ENCODE peak calls at places on chromosomes 12 and 14, in seven cellular contexts. B is CD8-positive, alpha-beta T cell; K is stomach; T is IMR-90; U is left ventricle myocardium inferior; Z is endodermal cell; N is tibial artery. H is an unnamed sample.

GRCh38 chr12:65720739-65721138 is 103.5 kb upstream of the HMGA2 start:
- DNase-seq in B (no peak), K (no peak), T (no peak), U (no peak), Z (peak; percentile 45), N (no peak), H (no peak)

GRCh38 chr14:95998656-95999055 is 40.5 kb upstream of the C14orf132 start:
- DNase-seq in B (no peak), K (no peak), T (peak; percentile 53), U (no peak), Z (no peak), N (no peak), H (no peak)

GRCh38 chr12:80170915-80171314 is 71.6 kb downstream of the OTOGL start:
- DNase-seq in B (no peak), K (no peak), T (peak; percentile 28), U (no peak), Z (no peak), N (no peak), H (no peak)

GRCh38 chr12:79555006-79555925 is 135.5 kb downstream of the PAWR start:
- DNase-seq in B (no peak), K (no peak), T (peak; percentile 79), U (no peak), Z (no peak), N (no peak), H (no peak)

GRCh38 chr12:50333441-50333840 is 50.1 kb upstream of the LIMA1 start:
- DNase-seq in B (no peak), K (no peak), T (no peak), U (no peak), Z (peak; percentile 26), N (no peak), H (no peak)

GRCh38 chr14:49019467-49020100 is 566.6 kb downstream of the RPS29 start:
- DNase-seq in B (no peak), K (no peak), T (no peak), U (no peak), Z (no peak), N (no peak), H (no peak)

GRCh38 chr12:62703011-62703380 is 232.0 kb downstream of the PPM1H start:
- DNase-seq in B (no peak), K (no peak), T (peak; percentile 83), U (no peak), Z (no peak), N (no peak), H (no peak)

GRCh38 chr14:53613404-53614253 is 343.0 kb downstream of the BMP4 start:
- DNase-seq in B (no peak), K (no peak), T (peak; percentile 90), U (no peak), Z (peak; percentile 76), N (no peak), H (no peak)

GRCh38 chr14:68669101-68669500 is 123.8 kb downstream of the ZFP36L1 start:
- DNase-seq in B (no peak), K (no peak), T (no peak), U (no peak), Z (peak; percentile 23), N (peak; percentile 16), H (no peak)

GRCh38 chr12:6262211-6262610 is 48.3 kb upstream of the PLEKHG6 start:
- DNase-seq in B (no peak), K (no peak), T (no peak), U (no peak), Z (peak; percentile 64), N (no peak), H (no peak)

GRCh38 chr14:58535084-58535483 is 102.7 kb upstream of the DACT1 start:
- DNase-seq in B (no peak), K (no peak), T (peak; percentile 12), U (no peak), Z (no peak), N (no peak), H (no peak)

GRCh38 chr12:70643927-70644326 is 6.7 kb upstream of the PTPRB start:
- DNase-seq in B (no peak), K (no peak), T (no peak), U (no peak), Z (no peak), N (no peak), H (no peak)

GRCh38 chr12:49798248-49798647 is 30.0 kb downstream of the NCKAP5L start:
- DNase-seq in B (no peak), K (no peak), T (no peak), U (no peak), Z (no peak), N (no peak), H (no peak)

GRCh38 chr12:70154960-70155589 is 88.2 kb upstream of the CNOT2 start:
- DNase-seq in B (no peak), K (no peak), T (no peak), U (no peak), Z (no peak), N (no peak), H (no peak)

GRCh38 chr12:65965358-65965757 is 141.1 kb downstream of the HMGA2 start:
- DNase-seq in B (no peak), K (no peak), T (peak; percentile 93), U (no peak), Z (no peak), N (no peak), H (no peak)

GRCh38 chr12:46244997-46245396 is 23.8 kb downstream of the SLC38A1 start:
- DNase-seq in B (no peak), K (no peak), T (no peak), U (no peak), Z (no peak), N (no peak), H (no peak)
- H3K9me3 ChIP-seq in B (no peaks in the 10 kb centered on the region), K (no peaks in the 10 kb centered on the region), T (no peaks in the 10 kb centered on the region), U (peaks cover 4% of the 10 kb centered on the region), Z (peaks cover 8% of the 10 kb centered on the region), N (no peaks in the 10 kb centered on the region), H (no peaks in the 10 kb centered on the region)

GRCh38 chr12:128970110-128970509 is 116.8 kb downstream of the GLT1D1 start:
- DNase-seq in B (no peak), K (no peak), T (no peak), U (no peak), Z (peak; percentile 74), N (no peak), H (no peak)

GRCh38 chr12:128970941-128971340 is 117.7 kb downstream of the GLT1D1 start:
- DNase-seq in B (no peak), K (no peak), T (no peak), U (no peak), Z (no peak), N (no peak), H (no peak)

GRCh38 chr12:128973883-128974681 is 120.8 kb downstream of the GLT1D1 start:
- DNase-seq in B (no peak), K (no peak), T (no peak), U (no peak), Z (no peak), N (no peak), H (no peak)

GRCh38 chr12:128969480-128970055 is 116.3 kb downstream of the GLT1D1 start:
- DNase-seq in B (no peak), K (peak; percentile 34), T (no peak), U (no peak), Z (peak; percentile 94), N (no peak), H (no peak)

DNA sequence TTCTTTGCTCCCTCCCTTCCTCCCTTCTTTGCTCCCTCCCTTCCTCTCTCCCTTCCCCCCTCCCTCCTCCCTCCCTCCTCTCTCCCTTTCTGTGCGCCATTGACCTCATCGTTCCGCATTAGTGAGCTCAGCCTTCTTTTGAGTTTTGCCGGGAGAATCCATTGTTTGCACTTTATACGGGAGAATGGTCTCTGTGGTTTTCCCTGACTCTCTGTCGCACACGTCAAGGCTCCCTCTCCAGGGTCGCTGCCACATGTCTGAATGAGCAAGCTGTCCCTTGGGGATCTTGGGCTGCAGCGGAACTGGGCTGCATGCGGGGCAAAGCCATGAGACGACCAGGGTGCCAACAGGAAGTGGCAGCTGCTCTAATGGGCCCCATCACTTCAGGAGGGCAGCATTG is 118.5 kb downstream of the GLT1D1 start:
- DNase-seq in B (no peak), K (no peak), T (no peak), U (no peak), Z (no peak), N (no peak), H (no peak)
- H3K9me3 ChIP-seq in B (no peaks in the 10 kb centered on the region), K (no peaks in the 10 kb centered on the region), T (peaks cover 45% of the 10 kb centered on the region), U (no peaks in the 10 kb centered on the region), Z (no peaks in the 10 kb centered on the region), N (no peaks in the 10 kb centered on the region), H (no peaks in the 10 kb centered on the region)

GRCh38 chr14:106620368-106620767 is 1094.0 kb downstream of the TMEM121 start:
- DNase-seq in B (no peak), K (no peak), T (no peak), U (no peak), Z (no peak), N (no peak), H (no peak)

GRCh38 chr14:106625181-106625580 is 1098.8 kb downstream of the TMEM121 start:
- DNase-seq in B (no peak), K (no peak), T (no peak), U (no peak), Z (no peak), N (no peak), H (no peak)

GRCh38 chr14:106622200-106622745 is 1095.9 kb downstream of the TMEM121 start:
- DNase-seq in B (no peak), K (no peak), T (no peak), U (no peak), Z (no peak), N (no peak), H (no peak)

GRCh38 chr14:106619618-106620017 is 1093.2 kb downstream of the TMEM121 start:
- DNase-seq in B (no peak), K (no peak), T (no peak), U (no peak), Z (no peak), N (no peak), H (no peak)
- H3K9me3 ChIP-seq in B (no peaks in the 10 kb centered on the region), K (no peaks in the 10 kb centered on the region), T (peaks cover 20% of the 10 kb centered on the region), U (no peaks in the 10 kb centered on the region), Z (peaks cover 88% of the 10 kb centered on the region), N (no peaks in the 10 kb centered on the region), H (no peaks in the 10 kb centered on the region)

DNA sequence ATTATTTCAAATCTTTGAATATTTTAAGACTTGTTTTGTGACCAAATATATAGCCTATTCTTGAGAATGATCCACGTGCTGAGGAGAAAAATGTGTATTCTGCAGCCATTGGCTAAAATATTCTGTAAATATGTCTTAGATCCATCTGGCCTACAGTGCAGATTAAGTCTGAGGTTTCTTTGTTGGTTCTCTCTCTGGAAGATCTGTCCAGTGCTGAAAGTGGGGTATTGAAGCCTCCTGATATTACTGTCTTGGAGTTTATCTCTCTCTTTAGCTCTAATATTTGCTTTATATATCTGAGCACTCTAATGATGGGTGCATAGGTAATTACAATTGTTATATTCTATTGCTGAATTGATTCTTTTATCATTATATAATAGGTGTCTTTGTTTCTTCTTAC is 617.4 kb upstream of the LRFN5 start:
- DNase-seq in B (no peak), K (no peak), T (no peak), U (no peak), Z (no peak), N (no peak), H (no peak)
- H3K9me3 ChIP-seq in B (no peaks in the 10 kb centered on the region), K (peaks cover 11% of the 10 kb centered on the region), T (peaks cover 8% of the 10 kb centered on the region), U (peaks cover 35% of the 10 kb centered on the region), Z (no peaks in the 10 kb centered on the region), N (no peaks in the 10 kb centered on the region), H (no peaks in the 10 kb centered on the region)

GRCh38 chr12:34298176-34298970 is 276.1 kb downstream of the ALG10 start:
- DNase-seq in B (no peak), K (no peak), T (no peak), U (no peak), Z (no peak), N (no peak), H (no peak)
- H3K9me3 ChIP-seq in B (no peaks in the 10 kb centered on the region), K (peaks cover 100% of the 10 kb centered on the region), T (peaks cover 80% of the 10 kb centered on the region), U (peaks cover 16% of the 10 kb centered on the region), Z (peaks cover 73% of the 10 kb centered on the region), N (peaks cover 27% of the 10 kb centered on the region), H (no peaks in the 10 kb centered on the region)